ENCODE peak calls at places on chromosomes 7 and 10, in six cellular contexts. D is NCI-H187; O is stimulated activated CD8-positive, alpha-beta memory T cell treated with anti-CD3 and anti-CD28 coated beads, Interleukin-12 subunit alpha, Interleukin-12 subunit beta, amount 100 ng/mL, for 1 hour; C is NCI-H1092 treated with DMSO at 0.1 percent for 48 hours; F is activated gamma-delta T cell treated with Interleukin-2 at 50 U/mL for 16 hours; G is stimulated activated CD4-positive, alpha-beta T cell treated with anti-CD3 and anti-CD28 coated beads, Interleukin-12 subunit alpha, Interleukin-12 subunit beta, amount 100 ng/mL, for 4 hours. Z is an unnamed sample.
A peak's percentile ranks its signal among the peaks of the same experiment; 100 is the strongest.

GRCh38 chr10:7267142-7267541 is 143.7 kb downstream of the SFMBT2 start:
- DNase-seq in D (no peak), O (no peak), C (no peak), F (no peak), G (no peak), Z (no peak)

GRCh38 chr10:35881320-35881719 is 239.2 kb upstream of the FZD8 start:
- DNase-seq in D (no peak), O (no peak), C (no peak), F (no peak), G (no peak), Z (no peak)

GRCh38 chr10:129532838-129533237 is 65.8 kb downstream of the MGMT start:
- DNase-seq in D (no peak), O (no peak), C (no peak), F (no peak), G (no peak), Z (no peak)

GRCh38 chr7:158740657-158741293 is 36.2 kb upstream of the NCAPG2 start:
- DNase-seq in D (no peak), O (no peak), C (no peak), F (no peak), G (no peak), Z (peak; percentile 19)

GRCh38 chr7:130910949-130911944 is 177.2 kb upstream of the KLF14 start:
- DNase-seq in D (no peak), O (no peak), C (no peak), F (no peak), G (no peak), Z (no peak)

GRCh38 chr7:123749537-123749857 is 694 bp upstream of the WASL start:
- DNase-seq in D (no peak), O (no peak), C (peak; percentile 89), F (no peak), G (no peak), Z (peak; percentile 80)

GRCh38 chr10:133525444-133525843 is 1.7 kb upstream of the CYP2E1 start:
- DNase-seq in D (no peak), O (no peak), C (no peak), F (no peak), G (no peak), Z (no peak)

GRCh38 chr7:132428247-132428919 is 147.9 kb downstream of the PLXNA4 start:
- DNase-seq in D (no peak), O (no peak), C (peak; percentile 13), F (no peak), G (no peak), Z (no peak)

GRCh38 chr7:74653686-74654181 is 3.8 kb upstream of the GTF2I start:
- DNase-seq in D (no peak), O (no peak), C (no peak), F (no peak), G (no peak), Z (no peak)

GRCh38 chr7:30901856-30902255 is 9.8 kb upstream of the AQP1 start:
- DNase-seq in D (no peak), O (no peak), C (no peak), F (no peak), G (no peak), Z (no peak)

GRCh38 chr10:98432330-98432729 is 14.4 kb downstream of the HPS1 start:
- DNase-seq in D (no peak), O (no peak), C (no peak), F (no peak), G (no peak), Z (no peak)

GRCh38 chr7:129855234-129855673 is 97.5 kb downstream of the UBE2H start:
- DNase-seq in D (no peak), O (no peak), C (no peak), F (no peak), G (no peak), Z (no peak)

GRCh38 chr10:69087600-69088470 is at the start of gene SRGN:
- DNase-seq in D (no peak), O (peak; percentile 66), C (no peak), F (peak; percentile 64), G (peak; percentile 49), Z (peak; percentile 84)

GRCh38 chr10:43824934-43825333 is 176.3 kb upstream of the ZNF32 start:
- DNase-seq in D (no peak), O (no peak), C (no peak), F (no peak), G (no peak), Z (no peak)

GRCh38 chr7:43461349-43462024 is 121.4 kb upstream of the STK17A start:
- DNase-seq in D (no peak), O (no peak), C (no peak), F (no peak), G (no peak), Z (no peak)

Z was measured in NCI-H460.